ENCODE peak calls at places on chromosomes 12 and 14, in seven cellular contexts. A, K, S, W, C, R and M are unnamed samples.

GRCh38 chr14:88553886-88554457 is 835 bp downstream of the PTPN21 start:
- DNase-seq in A (no peak), K (no peak), S (no peak), W (no peak), C (peak), R (no peak), M (no peak)

GRCh38 chr14:69048456-69048855 is 69.4 kb upstream of the ACTN1 start:
- DNase-seq in A (peak), K (no peak), S (no peak), W (no peak), C (no peak), R (no peak), M (no peak)

GRCh38 chr12:17352164-17352563 is 737.8 kb downstream of the RERGL start:
- DNase-seq in A (no peak), K (no peak), S (no peak), W (no peak), C (no peak), R (no peak), M (no peak)

GRCh38 chr14:100438678-100439592 is 115.8 kb downstream of the SLC25A47 start:
- DNase-seq in A (peak), K (no peak), S (peak), W (no peak), C (peak), R (peak), M (no peak)

GRCh38 chr14:38113546-38113945 is 94.2 kb upstream of the SSTR1 start:
- DNase-seq in A (no peak), K (no peak), S (no peak), W (no peak), C (no peak), R (no peak), M (no peak)

GRCh38 chr12:79000501-79000900 is 135.9 kb downstream of the SYT1 start:
- DNase-seq in A (no peak), K (no peak), S (no peak), W (no peak), C (peak), R (no peak), M (no peak)

GRCh38 chr12:121560392-121561021 is 20.3 kb downstream of the KDM2B start:
- DNase-seq in A (no peak), K (no peak), S (no peak), W (peak), C (no peak), R (no peak), M (no peak)

GRCh38 chr12:13668880-13669279 is 312.5 kb downstream of the GRIN2B start:
- DNase-seq in A (no peak), K (no peak), S (no peak), W (no peak), C (no peak), R (no peak), M (no peak)

GRCh38 chr12:94718114-94718513 is 67.8 kb upstream of the TMCC3 start:
- DNase-seq in A (no peak), K (no peak), S (no peak), W (no peak), C (peak), R (no peak), M (no peak)

GRCh38 chr12:389138-390096 is at the start of gene KDM5A:
- DNase-seq in A (peak), K (peak), S (peak), W (peak), C (peak), R (peak), M (peak)

GRCh38 chr12:14782756-14783155 is 20.5 kb downstream of the WBP11 start:
- DNase-seq in A (no peak), K (no peak), S (no peak), W (no peak), C (no peak), R (no peak), M (no peak)

GRCh38 chr14:87483651-87484260 is 509.2 kb downstream of the GALC start:
- DNase-seq in A (no peak), K (no peak), S (no peak), W (no peak), C (peak), R (no peak), M (no peak)

GRCh38 chr12:67721216-67721615 is 72.7 kb downstream of the DYRK2 start:
- DNase-seq in A (peak), K (no peak), S (no peak), W (no peak), C (no peak), R (no peak), M (no peak)

GRCh38 chr12:121424632-121424992 is 24.7 kb downstream of the RNF34 start:
- DNase-seq in A (no peak), K (no peak), S (no peak), W (no peak), C (no peak), R (no peak), M (no peak)

GRCh38 chr12:115771065-115771464 is 506.4 kb downstream of the MED13L start:
- DNase-seq in A (no peak), K (no peak), S (no peak), W (peak), C (peak), R (peak), M (no peak)

GRCh38 chr12:31477669-31478068 is 113.3 kb downstream of the DENND5B start:
- DNase-seq in A (no peak), K (no peak), S (no peak), W (no peak), C (no peak), R (no peak), M (no peak)

GRCh38 chr12:15244926-15245325 is 23.7 kb upstream of the RERG start:
- DNase-seq in A (no peak), K (no peak), S (no peak), W (no peak), C (no peak), R (no peak), M (no peak)

GRCh38 chr14:24422694-24423531 is 6.6 kb downstream of the CBLN3 start:
- DNase-seq in A (no peak), K (no peak), S (no peak), W (no peak), C (no peak), R (no peak), M (no peak)

GRCh38 chr14:89866458-89866857 is 88.1 kb downstream of the EFCAB11 start:
- DNase-seq in A (no peak), K (no peak), S (no peak), W (no peak), C (no peak), R (no peak), M (no peak)

GRCh38 chr14:23376477-23377200 is at the start of gene CMTM5:
- DNase-seq in A (no peak), K (no peak), S (no peak), W (no peak), C (no peak), R (no peak), M (no peak)

GRCh38 chr12:6367065-6367968 is 8.0 kb downstream of the SCNN1A start:
- DNase-seq in A (no peak), K (peak), S (peak), W (peak), C (peak), R (peak), M (no peak)

GRCh38 chr14:101167428-101167827 is 263.9 kb upstream of the RTL1 start:
- DNase-seq in A (no peak), K (no peak), S (no peak), W (no peak), C (no peak), R (peak), M (no peak)

GRCh38 chr14:99198746-99199145 is 73.3 kb downstream of the BCL11B start:
- DNase-seq in A (no peak), K (no peak), S (no peak), W (no peak), C (no peak), R (no peak), M (no peak)

GRCh38 chr14:99202516-99202915 is 69.5 kb downstream of the BCL11B start:
- DNase-seq in A (no peak), K (no peak), S (no peak), W (no peak), C (no peak), R (no peak), M (no peak)

GRCh38 chr14:99201351-99202073 is 70.5 kb downstream of the BCL11B start:
- DNase-seq in A (no peak), K (no peak), S (no peak), W (no peak), C (no peak), R (no peak), M (no peak)

GRCh38 chr14:99199854-99200653 is 71.9 kb downstream of the BCL11B start:
- DNase-seq in A (no peak), K (no peak), S (no peak), W (no peak), C (no peak), R (no peak), M (no peak)

DNA sequence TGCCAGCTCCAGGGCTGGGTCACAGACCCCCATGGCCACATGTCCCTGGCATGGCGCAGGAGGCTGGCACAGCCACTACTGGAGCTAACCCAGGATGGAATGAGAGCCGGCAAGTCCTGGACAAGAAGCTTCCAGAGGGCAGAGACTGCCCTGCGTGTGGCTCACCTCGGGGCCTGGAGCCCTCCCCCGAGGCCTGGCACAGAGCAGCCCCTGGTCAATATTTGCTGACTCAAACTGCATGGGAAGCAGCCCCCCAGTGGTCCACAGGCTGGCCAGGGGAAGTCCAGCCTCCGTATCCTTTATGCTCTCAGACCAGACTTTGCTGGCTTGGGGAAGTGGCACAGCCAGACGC is 71.4 kb downstream of the BCL11B start:
- DNase-seq in A (no peak), K (no peak), S (no peak), W (no peak), C (no peak), R (no peak), M (no peak)
- H3K4me3 ChIP-seq in A (no peak), K (no peak), S (no peak), W (no peak), C (no peak), R (no peak), M (no peak)

GRCh38 chr12:71503579-71504470 is 64.2 kb downstream of the LGR5 start:
- DNase-seq in A (no peak), K (no peak), S (no peak), W (peak), C (no peak), R (no peak), M (no peak)
- H3K4me3 ChIP-seq in A (no peak), K (no peak), S (no peak), W (no peak), C (no peak), R (no peak), M (no peak)

GRCh38 chr14:73788871-73789590 is 62.6 kb upstream of the PTGR2 start:
- DNase-seq in A (no peak), K (peak), S (no peak), W (peak), C (no peak), R (no peak), M (no peak)
- H3K4me3 ChIP-seq in A (no peak), K (no peak), S (peak), W (no peak), C (peak), R (no peak), M (peak)

GRCh38 chr12:49744363-49744885 is 3.1 kb downstream of the TMBIM6 start:
- DNase-seq in A (no peak), K (no peak), S (no peak), W (no peak), C (no peak), R (no peak), M (no peak)

GRCh38 chr12:49750994-49751393 is 9.6 kb downstream of the TMBIM6 start:
- DNase-seq in A (no peak), K (no peak), S (no peak), W (no peak), C (no peak), R (no peak), M (no peak)

GRCh38 chr12:49750027-49750977 is 8.9 kb downstream of the TMBIM6 start:
- DNase-seq in A (no peak), K (no peak), S (no peak), W (peak), C (peak), R (peak), M (no peak)

GRCh38 chr12:49748306-49748705 is 6.9 kb downstream of the TMBIM6 start:
- DNase-seq in A (no peak), K (no peak), S (no peak), W (no peak), C (no peak), R (no peak), M (no peak)

DNA sequence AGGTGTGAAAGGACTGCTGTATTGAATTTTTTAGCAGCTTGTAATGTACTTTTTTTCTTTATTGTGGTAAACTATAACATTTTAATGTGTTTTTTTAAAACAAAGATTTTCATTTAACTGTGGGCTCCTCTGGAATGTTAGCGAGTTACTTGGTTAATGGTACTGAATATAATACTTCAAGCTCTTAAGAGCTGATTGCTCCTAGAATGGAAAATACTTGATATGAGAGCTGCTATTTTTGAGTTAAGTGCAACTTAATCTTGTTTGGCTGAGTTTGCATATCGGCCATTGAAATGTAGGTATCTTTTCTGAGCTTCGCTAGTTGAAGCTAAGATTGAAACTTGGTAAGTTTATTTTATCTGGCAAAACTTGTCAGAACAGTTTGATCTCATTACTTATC is 7.4 kb downstream of the TMBIM6 start:
- DNase-seq in A (no peak), K (no peak), S (no peak), W (no peak), C (no peak), R (no peak), M (no peak)
- H3K4me3 ChIP-seq in A (no peak), K (no peak), S (no peak), W (no peak), C (no peak), R (no peak), M (no peak)

GRCh38 chr14:39265032-39265431 is 31.3 kb downstream of the MIA2 start:
- DNase-seq in A (no peak), K (no peak), S (no peak), W (no peak), C (peak), R (peak), M (no peak)
- H3K4me3 ChIP-seq in A (no peak), K (no peak), S (peak), W (no peak), C (peak), R (peak), M (peak)

GRCh38 chr14:74347096-74347794 is 1.0 kb upstream of the VRTN start:
- DNase-seq in A (no peak), K (no peak), S (no peak), W (no peak), C (no peak), R (no peak), M (peak)

GRCh38 chr14:74348735-74349463 is 628 bp downstream of the VRTN start:
- DNase-seq in A (no peak), K (no peak), S (no peak), W (no peak), C (no peak), R (no peak), M (peak)

GRCh38 chr14:74346341-74346740 is 1.9 kb upstream of the VRTN start:
- DNase-seq in A (no peak), K (no peak), S (no peak), W (no peak), C (no peak), R (no peak), M (peak)

GRCh38 chr14:74348241-74348734 is at the start of gene VRTN:
- DNase-seq in A (no peak), K (no peak), S (no peak), W (no peak), C (no peak), R (no peak), M (no peak)

DNA sequence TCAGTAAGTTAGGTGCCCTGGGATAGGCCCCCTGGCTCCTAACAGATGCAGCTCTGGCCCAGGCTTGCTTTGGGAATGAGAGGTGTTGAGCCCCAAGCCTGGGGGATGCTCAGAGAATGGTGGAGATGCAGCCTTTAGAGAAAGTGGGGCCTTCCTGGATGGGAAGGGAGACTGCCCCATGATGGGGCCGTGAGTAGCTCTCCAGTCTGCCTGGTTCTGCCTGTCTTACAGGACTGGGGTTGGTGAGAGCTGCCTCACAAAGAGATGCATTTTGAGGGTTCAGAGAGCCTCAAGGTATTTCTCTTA is 523 bp upstream of the VRTN start:
- DNase-seq in A (no peak), K (no peak), S (no peak), W (peak), C (no peak), R (no peak), M (peak)
- H3K4me3 ChIP-seq in A (no peak), K (no peak), S (no peak), W (no peak), C (no peak), R (no peak), M (no peak)